ENCODE peak calls at places on chromosome X, in ten cellular contexts. One of them, this sample, is unnamed.

GRCh38 chrX:152573866-152574265 is 63.8 kb upstream of the GABRQ start:
- DNase-seq in effector memory CD4-positive, alpha-beta T cell: no peak
- DNase-seq in ELF-1: no peak
- DNase-seq in progenitor cell of endocrine pancreas: no peak
- DNase-seq in fibroblast of the conjunctiva: no peak
- DNase-seq in spleen: no peak
- DNase-seq in D341Med: no peak
- DNase-seq in astrocyte of the spinal cord: no peak
- DNase-seq in CD4-positive, alpha-beta T cell: no peak
- DNase-seq in neural crest cell: no peak
- DNase-seq in this sample: no peak

GRCh38 chrX:10158279-10158939 is 1.6 kb downstream of the CLCN4 start:
- DNase-seq in fibroblast of the conjunctiva: no peak
- DNase-seq in D341Med: peak
- DNase-seq in progenitor cell of endocrine pancreas: peak
- DNase-seq in CD4-positive, alpha-beta T cell: no peak
- DNase-seq in astrocyte of the spinal cord: no peak
- DNase-seq in neural crest cell: peak
- DNase-seq in ELF-1: peak
- DNase-seq in effector memory CD4-positive, alpha-beta T cell: no peak
- DNase-seq in spleen: peak
- DNase-seq in this sample: no peak

GRCh38 chrX:361231-362145 is 25.2 kb downstream of the PPP2R3B start:
- DNase-seq in ELF-1: no peak
- DNase-seq in D341Med: peak
- DNase-seq in spleen: peak
- DNase-seq in fibroblast of the conjunctiva: no peak
- DNase-seq in neural crest cell: no peak
- DNase-seq in progenitor cell of endocrine pancreas: no peak
- DNase-seq in effector memory CD4-positive, alpha-beta T cell: no peak
- DNase-seq in astrocyte of the spinal cord: no peak
- DNase-seq in CD4-positive, alpha-beta T cell: no peak
- DNase-seq in this sample: no peak

GRCh38 chrX:144810539-144810938 is 436.8 kb upstream of the SPANXN1 start:
- DNase-seq in neural crest cell: no peak
- DNase-seq in astrocyte of the spinal cord: no peak
- DNase-seq in fibroblast of the conjunctiva: no peak
- DNase-seq in D341Med: no peak
- DNase-seq in ELF-1: no peak
- DNase-seq in spleen: no peak
- DNase-seq in effector memory CD4-positive, alpha-beta T cell: no peak
- DNase-seq in progenitor cell of endocrine pancreas: no peak
- DNase-seq in CD4-positive, alpha-beta T cell: no peak
- DNase-seq in this sample: no peak

GRCh38 chrX:68428431-68428830 is 4.9 kb downstream of the OPHN1 start:
- DNase-seq in effector memory CD4-positive, alpha-beta T cell: no peak
- DNase-seq in D341Med: no peak
- DNase-seq in progenitor cell of endocrine pancreas: no peak
- DNase-seq in astrocyte of the spinal cord: peak
- DNase-seq in spleen: no peak
- DNase-seq in fibroblast of the conjunctiva: no peak
- DNase-seq in ELF-1: no peak
- DNase-seq in neural crest cell: no peak
- DNase-seq in CD4-positive, alpha-beta T cell: no peak
- DNase-seq in this sample: no peak

GRCh38 chrX:68681443-68681941 is 34.0 kb downstream of the STARD8 start:
- DNase-seq in spleen: no peak
- DNase-seq in ELF-1: no peak
- DNase-seq in fibroblast of the conjunctiva: peak
- DNase-seq in CD4-positive, alpha-beta T cell: no peak
- DNase-seq in neural crest cell: no peak
- DNase-seq in progenitor cell of endocrine pancreas: no peak
- DNase-seq in astrocyte of the spinal cord: peak
- DNase-seq in effector memory CD4-positive, alpha-beta T cell: no peak
- DNase-seq in D341Med: no peak
- DNase-seq in this sample: peak

GRCh38 chrX:44569122-44569521 is 26.5 kb upstream of the FUNDC1 start:
- DNase-seq in astrocyte of the spinal cord: no peak
- DNase-seq in neural crest cell: no peak
- DNase-seq in effector memory CD4-positive, alpha-beta T cell: no peak
- DNase-seq in progenitor cell of endocrine pancreas: no peak
- DNase-seq in CD4-positive, alpha-beta T cell: no peak
- DNase-seq in D341Med: no peak
- DNase-seq in ELF-1: no peak
- DNase-seq in fibroblast of the conjunctiva: no peak
- DNase-seq in spleen: no peak
- DNase-seq in this sample: no peak

GRCh38 chrX:109830704-109831206 is 97.7 kb upstream of the ACSL4 start:
- DNase-seq in neural crest cell: no peak
- DNase-seq in spleen: no peak
- DNase-seq in ELF-1: no peak
- DNase-seq in effector memory CD4-positive, alpha-beta T cell: no peak
- DNase-seq in CD4-positive, alpha-beta T cell: no peak
- DNase-seq in D341Med: no peak
- DNase-seq in fibroblast of the conjunctiva: no peak
- DNase-seq in progenitor cell of endocrine pancreas: no peak
- DNase-seq in astrocyte of the spinal cord: peak
- DNase-seq in this sample: peak

GRCh38 chrX:49291615-49292337 is 11.7 kb upstream of the GAGE10 start:
- DNase-seq in D341Med: peak
- DNase-seq in progenitor cell of endocrine pancreas: peak
- DNase-seq in effector memory CD4-positive, alpha-beta T cell: peak
- DNase-seq in astrocyte of the spinal cord: peak
- DNase-seq in fibroblast of the conjunctiva: peak
- DNase-seq in spleen: peak
- DNase-seq in neural crest cell: peak
- DNase-seq in CD4-positive, alpha-beta T cell: peak
- DNase-seq in ELF-1: peak
- DNase-seq in this sample: peak

GRCh38 chrX:153590961-153591956 is 7.7 kb downstream of the CCNQ start:
- DNase-seq in fibroblast of the conjunctiva: no peak
- DNase-seq in effector memory CD4-positive, alpha-beta T cell: no peak
- DNase-seq in astrocyte of the spinal cord: no peak
- DNase-seq in spleen: peak
- DNase-seq in ELF-1: no peak
- DNase-seq in progenitor cell of endocrine pancreas: no peak
- DNase-seq in neural crest cell: no peak
- DNase-seq in CD4-positive, alpha-beta T cell: no peak
- DNase-seq in D341Med: no peak
- DNase-seq in this sample: no peak

This sample was measured in NB4.